ENCODE peak calls at places on chromosomes 13 and 19, in four cellular contexts. G, X, Z and P are unnamed samples.

GRCh38 chr13:75480691-75481175 is 1.2 kb downstream of the TBC1D4 start:
- DNase-seq in Z (peak), G (no peak), X (no peak), P (peak)

GRCh38 chr19:47377801-47378200 is 28.7 kb downstream of the DHX34 start:
- DNase-seq in G (no peak), Z (no peak), X (no peak), P (no peak)

GRCh38 chr13:98144501-98145350 is 1.8 kb downstream of the FARP1 start:
- DNase-seq in G (no peak), X (no peak), Z (peak), P (no peak)

GRCh38 chr19:16942583-16942982 is 53.8 kb downstream of the F2RL3 start:
- DNase-seq in Z (peak), G (no peak), X (no peak), P (no peak)

GRCh38 chr19:36103842-36104552 is 6.9 kb upstream of the OVOL3 start:
- DNase-seq in Z (no peak), G (no peak), X (no peak), P (no peak)

GRCh38 chr19:42233106-42233505 is 9.3 kb downstream of the GSK3A start:
- DNase-seq in Z (no peak), X (no peak), G (no peak), P (no peak)

GRCh38 chr13:69556540-69557196 is 551.0 kb upstream of the ATXN8OS start:
- DNase-seq in G (no peak), X (no peak), Z (no peak), P (no peak)

GRCh38 chr13:42486711-42487198 is 87.2 kb upstream of the TNFSF11 start:
- DNase-seq in Z (no peak), X (no peak), G (no peak), P (peak)

GRCh38 chr13:93386191-93386590 is 159.6 kb downstream of the GPC6 start:
- DNase-seq in G (no peak), Z (no peak), X (no peak), P (no peak)

GRCh38 chr19:4064551-4065260 is 2.0 kb downstream of the ZBTB7A start:
- DNase-seq in X (no peak), G (no peak), Z (peak), P (no peak)

GRCh38 chr13:93249918-93250306 is 23.3 kb downstream of the GPC6 start:
- DNase-seq in Z (no peak), G (no peak), X (no peak), P (no peak)